ENCODE peak calls at places on chromosomes 6 and 20, in ten cellular contexts. J is Karpas-422; G is stimulated activated CD4-positive, alpha-beta T cell treated with anti-CD3 and anti-CD28 coated beads, Interleukin-2, amount 100 ng/mL, for 48 hours; Z is effector CD4-positive, alpha-beta T cell; E is gastrocnemius medialis; M is HuH-7.5; V is SHP77; H is endothelial cell; F is epithelial cell of proximal tubule; D is cardiac muscle cell. I is an unnamed sample.

GRCh38 chr6:25370175-25371036 is 91.2 kb downstream of the CARMIL1 start:
- DNase-seq in H (no peak), Z (no peak), G (peak; percentile 7), J (no peak), E (no peak), D (no peak), M (no peak), V (no peak), F (no peak), I (no peak)

GRCh38 chr6:142002825-142003405 is 129.8 kb upstream of the GJE1 start:
- DNase-seq in M (no peak), F (no peak), E (no peak), G (no peak), Z (no peak), V (no peak), H (no peak), D (no peak), J (no peak), I (no peak)

GRCh38 chr6:34341481-34341971 is 50.9 kb downstream of the NUDT3 start:
- DNase-seq in M (no peak), J (no peak), E (peak; percentile 65), D (peak; percentile 42), G (no peak), H (no peak), F (peak; percentile 38), V (no peak), Z (no peak), I (no peak)

GRCh38 chr6:87393026-87393622 is 14.6 kb upstream of the CFAP206 start:
- DNase-seq in Z (peak; percentile 14), J (peak; percentile 92), E (no peak), M (peak; percentile 15), V (peak; percentile 62), D (peak; percentile 79), F (peak; percentile 25), H (peak; percentile 16), G (peak; percentile 7), I (peak; percentile 56)

GRCh38 chr6:125481056-125481455 is 179.3 kb upstream of the HDDC2 start:
- DNase-seq in M (no peak), V (no peak), F (no peak), H (no peak), J (no peak), Z (no peak), D (no peak), G (no peak), E (no peak), I (no peak)

GRCh38 chr6:139753198-139753861 is 378.9 kb upstream of the CITED2 start:
- DNase-seq in G (no peak), Z (no peak), E (no peak), F (no peak), M (no peak), J (no peak), H (no peak), D (peak; percentile 87), V (no peak), I (no peak)

GRCh38 chr20:25496968-25497401 is 88.3 kb downstream of the NINL start:
- DNase-seq in Z (no peak), M (no peak), F (no peak), J (no peak), E (no peak), H (no peak), G (no peak), D (no peak), V (no peak), I (no peak)

GRCh38 chr6:11384531-11385309 is 152.3 kb upstream of the NEDD9 start:
- DNase-seq in D (no peak), M (no peak), G (no peak), H (no peak), E (no peak), J (no peak), F (no peak), V (no peak), Z (no peak), I (no peak)

GRCh38 chr6:158057213-158057987 is 75.7 kb downstream of the SYNJ2 start:
- DNase-seq in F (peak; percentile 74), G (peak; percentile 40), J (no peak), D (peak; percentile 84), E (no peak), Z (no peak), V (no peak), M (no peak), H (no peak), I (no peak)

GRCh38 chr6:2848851-2849250 is 7.2 kb upstream of the SERPINB1 start:
- DNase-seq in J (peak; percentile 89), F (no peak), E (no peak), D (no peak), V (no peak), H (no peak), Z (peak; percentile 58), G (no peak), M (no peak), I (peak; percentile 69)

GRCh38 chr6:126195625-126196236 is 144.2 kb upstream of the CENPW start:
- DNase-seq in V (no peak), F (no peak), E (no peak), M (no peak), H (no peak), Z (no peak), D (no peak), J (no peak), G (no peak), I (no peak)

GRCh38 chr6:89411269-89412070 is 603 bp downstream of the RRAGD start:
- DNase-seq in D (peak; percentile 12), H (peak; percentile 36), E (peak; percentile 89), M (peak; percentile 44), J (no peak), V (no peak), F (no peak), Z (no peak), G (peak; percentile 33), I (peak; percentile 9)

GRCh38 chr6:44788387-44788981 is 401.0 kb downstream of the CDC5L start:
- DNase-seq in V (no peak), M (no peak), D (no peak), G (no peak), Z (no peak), J (no peak), E (no peak), H (no peak), F (no peak), I (no peak)

GRCh38 chr20:62642666-62643520 is 590 bp downstream of the SLCO4A1 start:
- DNase-seq in J (peak; percentile 46), F (no peak), Z (peak; percentile 48), G (peak; percentile 51), E (no peak), D (no peak), M (no peak), V (no peak), H (no peak), I (peak; percentile 50)

I was measured in central memory CD4-positive, alpha-beta T cell.